ENCODE peak calls at places on chromosomes 11 and 22, in seven cellular contexts. L is lower lobe of right lung, U is tibial artery, X is fibroblast of lung, Q is sigmoid colon, A is colonic mucosa, Y is GM23338. M is an unnamed sample.

GRCh38 chr11:67646535-67647336 is 3.8 kb downstream of the ACY3 start:
- DNase-seq in Y (no peak), U (peak; percentile 63), A (peak; percentile 66), L (peak; percentile 45), Q (no peak), X (no peak), M (no peak)

GRCh38 chr22:47231759-47232158 is 469.3 kb downstream of the TBC1D22A start:
- DNase-seq in Q (no peak), X (no peak), Y (no peak), A (no peak), U (no peak), L (no peak), M (no peak)

GRCh38 chr11:17711836-17712235 is 7.5 kb upstream of the MYOD1 start:
- DNase-seq in Y (no peak), X (no peak), L (no peak), U (no peak), A (no peak), Q (no peak), M (no peak)

GRCh38 chr11:67576742-67577475 is 6.7 kb upstream of the GSTP1 start:
- DNase-seq in L (no peak), Q (no peak), U (no peak), X (no peak), Y (peak; percentile 54), A (no peak), M (no peak)

GRCh38 chr11:67126986-67127385 is 7.9 kb downstream of the KDM2A start:
- DNase-seq in A (no peak), U (no peak), Y (no peak), X (no peak), Q (no peak), L (no peak), M (no peak)

GRCh38 chr11:109609454-109610185 is 187.6 kb downstream of the C11orf87 start:
- DNase-seq in U (no peak), X (no peak), L (no peak), A (no peak), Y (no peak), Q (no peak), M (no peak)

GRCh38 chr11:96319901-96320656 is 22.9 kb downstream of the MAML2 start:
- DNase-seq in U (no peak), A (no peak), Y (no peak), Q (no peak), X (no peak), L (no peak), M (no peak)

GRCh38 chr11:75350122-75350742 is 1.2 kb downstream of the ARRB1 start:
- DNase-seq in Y (no peak), X (no peak), L (no peak), U (no peak), A (no peak), Q (no peak), M (no peak)

GRCh38 chr22:19801340-19802000 is 40.9 kb downstream of the TBX1 start:
- DNase-seq in L (peak; percentile 27), U (no peak), X (peak; percentile 88), A (no peak), Q (no peak), Y (no peak), M (no peak)

GRCh38 chr11:18677560-18677959 is 21.0 kb upstream of the TMEM86A start:
- DNase-seq in Y (no peak), A (no peak), U (no peak), X (no peak), Q (no peak), L (no peak), M (no peak)

GRCh38 chr22:49925525-49926128 is 7.2 kb downstream of the CRELD2 start:
- DNase-seq in L (no peak), A (no peak), Q (no peak), X (no peak), Y (no peak), U (no peak), M (no peak)

GRCh38 chr11:17745032-17745772 is 10.6 kb downstream of the KCNC1 start:
- DNase-seq in A (no peak), X (no peak), L (peak; percentile 22), Y (no peak), U (peak; percentile 60), Q (peak; percentile 62), M (no peak)

GRCh38 chr11:46026616-46027293 is 94.5 kb downstream of the PHF21A start:
- DNase-seq in Y (no peak), X (peak; percentile 79), U (no peak), A (no peak), Q (no peak), L (no peak), M (peak; percentile 64)

GRCh38 chr11:122836916-122837315 is 1.4 kb upstream of the CRTAM start:
- DNase-seq in L (no peak), A (no peak), X (no peak), Q (no peak), Y (no peak), U (no peak), M (no peak)

GRCh38 chr11:44574620-44575287 is 9.3 kb downstream of the CD82 start:
- DNase-seq in Q (no peak), Y (no peak), A (no peak), X (peak; percentile 98), U (no peak), L (no peak), M (peak; percentile 97)

GRCh38 chr11:77096591-77097019 is 6.0 kb upstream of the OMP start:
- DNase-seq in Q (peak; percentile 42), X (no peak), L (peak; percentile 19), Y (no peak), U (peak; percentile 59), A (no peak), M (no peak)

GRCh38 chr11:74739546-74740270 is 8.5 kb upstream of the CHRDL2 start:
- DNase-seq in Y (peak; percentile 90), X (peak; percentile 45), Q (no peak), U (no peak), L (no peak), A (peak; percentile 36), M (peak; percentile 49)

GRCh38 chr11:66689661-66690590 is 12.2 kb upstream of the RBM4B start:
- DNase-seq in X (no peak), L (no peak), U (no peak), A (no peak), Q (peak; percentile 57), Y (no peak), M (no peak)

GRCh38 chr11:20131744-20132666 is 28.3 kb downstream of the DBX1 start:
- DNase-seq in U (peak; percentile 78), Q (peak; percentile 85), Y (peak; percentile 88), X (peak; percentile 63), A (peak; percentile 66), L (peak; percentile 63), M (peak; percentile 45)

GRCh38 chr22:42805016-42805997 is 51.8 kb downstream of the ARFGAP3 start:
- DNase-seq in Q (peak; percentile 68), Y (peak; percentile 34), X (no peak), A (peak; percentile 16), L (peak; percentile 82), U (no peak), M (peak; percentile 62)

GRCh38 chr11:3022300-3022967 is 30.3 kb upstream of the NAP1L4 start:
- DNase-seq in X (peak; percentile 35), A (no peak), L (no peak), U (no peak), Y (no peak), Q (no peak), M (peak; percentile 88)

GRCh38 chr11:72885853-72886252 is 71.6 kb downstream of the ATG16L2 start:
- DNase-seq in L (no peak), Y (no peak), U (no peak), A (no peak), Q (no peak), X (no peak), M (no peak)

GRCh38 chr22:22168190-22168940 is 76.2 kb upstream of the VPREB1 start:
- DNase-seq in U (no peak), Q (no peak), L (no peak), Y (peak; percentile 80), X (peak; percentile 37), A (no peak), M (peak; percentile 39)
- H3K4me3 ChIP-seq in U (no peak overlapping the region), Q (no peak overlapping the region), L (no peak overlapping the region), Y (no peak overlapping the region), X (no peak overlapping the region), A (no peak overlapping the region), M (no peak overlapping the region)

GRCh38 chr22:31036671-31037550 is 44.2 kb upstream of the SMTN start:
- DNase-seq in A (peak; percentile 36), Y (no peak), U (peak; percentile 85), Q (peak; percentile 90), X (peak; percentile 33), L (no peak), M (peak; percentile 61)
- TF ChIP-seq CTCF in A (no peak), Y (no peak), U (no peak), Q (no peak), X (no peak), L (no peak), M (peak; percentile 21)

DNA sequence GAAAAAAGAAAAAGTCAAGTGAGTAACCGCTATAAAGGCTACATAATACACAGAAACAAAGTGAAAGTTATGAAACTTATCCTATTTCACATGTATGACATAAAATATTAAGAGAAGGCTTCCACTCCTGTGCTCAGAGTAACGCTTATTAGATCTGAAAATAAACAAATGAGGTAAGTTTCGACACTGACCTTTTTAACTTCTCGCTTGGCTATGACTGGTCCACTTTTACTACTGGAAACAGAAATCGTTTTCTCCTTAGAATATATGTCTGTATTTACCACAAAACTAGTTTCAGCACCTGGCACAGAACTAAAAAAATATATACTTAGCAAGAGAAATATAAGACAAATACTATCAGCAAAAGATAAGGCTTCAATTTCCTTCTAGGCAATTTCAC is 16.4 kb downstream of the FNBP4 start:
- DNase-seq in X (no peak), Q (no peak), Y (no peak), L (no peak), U (no peak), A (no peak), M (no peak)
- H3K36me3 ChIP-seq in X (peaks cover 22% of the 10 kb centered on the region), Q (peaks cover 91% of the 10 kb centered on the region), Y (peaks cover 78% of the 10 kb centered on the region), L (peaks cover 99% of the 10 kb centered on the region), U (peaks cover 94% of the 10 kb centered on the region), A (peaks cover 39% of the 10 kb centered on the region), M (peaks cover 22% of the 10 kb centered on the region)

GRCh38 chr11:119030029-119030328 is 698 bp downstream of the SLC37A4 start:
- DNase-seq in Q (peak; percentile 72), U (no peak), L (no peak), X (no peak), A (no peak), Y (no peak), M (no peak)
- H3K4me3 ChIP-seq in Q (peak overlapping the region; percentile 69), U (peak overlapping the region; percentile 91), L (peak overlapping the region; percentile 97), X (peak overlapping the region; percentile 83), A (peak overlapping the region; percentile 58), Y (peak overlapping the region; percentile 91), M (peak overlapping the region; percentile 64)

GRCh38 chr22:26852176-26852575 is 194.8 kb downstream of the MIAT start:
- DNase-seq in L (no peak), A (no peak), X (no peak), U (no peak), Y (peak; percentile 89), Q (peak; percentile 15), M (no peak)

GRCh38 chr22:26853495-26853894 is 196.1 kb downstream of the MIAT start:
- DNase-seq in Y (no peak), X (no peak), U (no peak), L (no peak), A (no peak), Q (no peak), M (no peak)

GRCh38 chr22:26851125-26851524 is 193.7 kb downstream of the MIAT start:
- DNase-seq in A (no peak), U (no peak), L (no peak), X (no peak), Q (no peak), Y (no peak), M (no peak)

GRCh38 chr22:26849575-26849974 is 192.2 kb downstream of the MIAT start:
- DNase-seq in L (no peak), A (no peak), X (no peak), U (no peak), Q (no peak), Y (no peak), M (no peak)

GRCh38 chr22:26853071-26853470 is 195.7 kb downstream of the MIAT start:
- DNase-seq in L (no peak), U (no peak), Q (no peak), Y (no peak), A (no peak), X (no peak), M (no peak)
- TF ChIP-seq CTCF in L (no peak), U (no peak), Q (no peak), Y (no peak), A (no peak), X (no peak), M (no peak)